ENCODE peak calls at places on chromosome 16, in four cellular contexts. U is CD8-positive, alpha-beta memory T cell; I is AG08395; N is B cell. W is an unnamed sample.
A peak's percentile ranks its signal among the peaks of the same experiment; 100 is the strongest.

GRCh38 chr16:2584742-2585650 is 47.2 kb downstream of the PDPK1 start:
- DNase-seq in U (no peak), I (peak; percentile 31), N (no peak), W (peak; percentile 75)

GRCh38 chr16:23803591-23804123 is 32.1 kb upstream of the PRKCB start:
- DNase-seq in U (peak; percentile 60), I (peak; percentile 47), N (peak; percentile 77), W (peak; percentile 46)

GRCh38 chr16:35561346-35561745 is 2101.9 kb downstream of the TP53TG3F start:
- DNase-seq in U (no peak), I (no peak), N (no peak), W (no peak)

GRCh38 chr16:11056090-11056988 is 112.0 kb downstream of the CLEC16A start:
- DNase-seq in U (no peak), I (no peak), N (no peak), W (no peak)

GRCh38 chr16:56691885-56692284 is 9.6 kb downstream of the MT1X start:
- DNase-seq in U (no peak), I (peak; percentile 14), N (no peak), W (no peak)

GRCh38 chr16:80806957-80807356 is 2.6 kb upstream of the CDYL2 start:
- DNase-seq in U (no peak), I (peak; percentile 22), N (no peak), W (peak; percentile 35)

GRCh38 chr16:68370221-68370920 is 59.6 kb downstream of the PRMT7 start:
- DNase-seq in U (no peak), I (no peak), N (no peak), W (no peak)

GRCh38 chr16:50245417-50246298 is 20.7 kb upstream of the ADCY7 start:
- DNase-seq in U (peak; percentile 34), I (peak; percentile 87), N (no peak), W (peak; percentile 85)

GRCh38 chr16:3645504-3646347 is 8.8 kb upstream of the DNASE1 start:
- DNase-seq in U (no peak), I (no peak), N (no peak), W (peak; percentile 58)

GRCh38 chr16:80923356-80923755 is 83.3 kb downstream of the CMC2 start:
- DNase-seq in U (no peak), I (no peak), N (no peak), W (no peak)

GRCh38 chr16:77238593-77238992 is 39.4 kb downstream of the SYCE1L start:
- DNase-seq in U (no peak), I (no peak), N (no peak), W (no peak)

GRCh38 chr16:73020409-73020884 is 27.5 kb downstream of the ZFHX3 start:
- DNase-seq in U (no peak), I (peak; percentile 79), N (no peak), W (peak; percentile 75)